ENCODE peak calls at places on chromosomes 7 and 10, in four cellular contexts. B is effector memory CD4-positive, alpha-beta T cell; G is NAMALWA; Y is T-helper 2 cell. T is an unnamed sample.

GRCh38 chr7:16914771-16915170 is 33.0 kb upstream of the AGR3 start:
- DNase-seq in B (no peak), G (no peak), Y (no peak), T (no peak)

GRCh38 chr10:96339956-96340904 is 18.6 kb downstream of the OPALIN start:
- DNase-seq in B (no peak), G (peak), Y (peak), T (peak)

GRCh38 chr10:27614776-27615175 is 110.7 kb downstream of the RAB18 start:
- DNase-seq in B (no peak), G (no peak), Y (no peak), T (no peak)

GRCh38 chr7:21361413-21362130 is 66.3 kb upstream of the SP4 start:
- DNase-seq in B (no peak), G (no peak), Y (no peak), T (no peak)

GRCh38 chr10:5817322-5818047 is 4.3 kb upstream of the GDI2 start:
- DNase-seq in B (no peak), G (peak), Y (no peak), T (peak)

GRCh38 chr7:155669717-155670505 is 25.4 kb downstream of the RBM33 start:
- DNase-seq in B (no peak), G (no peak), Y (no peak), T (no peak)

GRCh38 chr10:70589762-70590662 is 12.5 kb downstream of the PRF1 start:
- DNase-seq in B (no peak), G (no peak), Y (no peak), T (no peak)

GRCh38 chr10:14259696-14260595 is 70.8 kb downstream of the FRMD4A start:
- DNase-seq in B (no peak), G (no peak), Y (no peak), T (no peak)

GRCh38 chr7:30927559-30927958 is 15.9 kb downstream of the AQP1 start:
- DNase-seq in B (no peak), G (no peak), Y (no peak), T (no peak)

GRCh38 chr10:97074256-97075145 is 111.3 kb downstream of the SLIT1 start:
- DNase-seq in B (no peak), G (no peak), Y (no peak), T (no peak)

GRCh38 chr10:115030483-115031200 is 62.5 kb upstream of the ATRNL1 start:
- DNase-seq in B (no peak), G (no peak), Y (no peak), T (no peak)

GRCh38 chr10:79007843-79008319 is 60.9 kb upstream of the ZMIZ1 start:
- DNase-seq in B (no peak), G (no peak), Y (no peak), T (no peak)

GRCh38 chr7:157278791-157279678 is 57.8 kb upstream of the DNAJB6 start:
- DNase-seq in B (no peak), G (no peak), Y (no peak), T (no peak)

GRCh38 chr10:91006752-91007346 is 86.0 kb upstream of the ANKRD1 start:
- DNase-seq in B (no peak), G (peak), Y (no peak), T (peak)

GRCh38 chr10:13349776-13350274 is 1.7 kb upstream of the SEPHS1 start:
- DNase-seq in B (no peak), G (no peak), Y (no peak), T (peak)

GRCh38 chr7:5636446-5636835 is 145.0 kb downstream of the RNF216 start:
- DNase-seq in B (no peak), G (no peak), Y (no peak), T (no peak)

GRCh38 chr7:5495581-5496375 is 72.1 kb upstream of the TNRC18 start:
- DNase-seq in B (no peak), G (no peak), Y (no peak), T (peak)